ENCODE peak calls at places on chromosomes 13 and 19, in four cellular contexts. One of them, this sample, is unnamed.

GRCh38 chr19:45882652-45883585 is 3.0 kb downstream of the IRF2BP1 start:
- DNase-seq in Peyer's patch: peak; percentile 94
- DNase-seq in H54: peak; percentile 69
- DNase-seq in transverse colon: peak; percentile 93
- DNase-seq in this sample: peak; percentile 92

GRCh38 chr19:29497686-29498436 is 27.9 kb upstream of the VSTM2B start:
- DNase-seq in Peyer's patch: no peak
- DNase-seq in H54: no peak
- DNase-seq in transverse colon: no peak
- DNase-seq in this sample: no peak

GRCh38 chr19:1634242-1634937 is 18.0 kb downstream of the TCF3 start:
- DNase-seq in Peyer's patch: no peak
- DNase-seq in H54: no peak
- DNase-seq in transverse colon: no peak
- DNase-seq in this sample: no peak

GRCh38 chr13:20125129-20125782 is 35.6 kb downstream of the GJA3 start:
- DNase-seq in Peyer's patch: no peak
- DNase-seq in H54: peak; percentile 25
- DNase-seq in transverse colon: no peak
- DNase-seq in this sample: no peak

GRCh38 chr19:55005684-55006488 is 32.2 kb downstream of the GP6 start:
- DNase-seq in Peyer's patch: no peak
- DNase-seq in H54: peak; percentile 60
- DNase-seq in transverse colon: no peak
- DNase-seq in this sample: peak; percentile 65

GRCh38 chr13:102687520-102687919 is 7.3 kb downstream of the METTL21C start:
- DNase-seq in Peyer's patch: no peak
- DNase-seq in H54: no peak
- DNase-seq in transverse colon: no peak
- DNase-seq in this sample: no peak

GRCh38 chr13:50589651-50590054 is 253.8 kb downstream of the DLEU7 start:
- DNase-seq in Peyer's patch: no peak
- DNase-seq in H54: no peak
- DNase-seq in transverse colon: no peak
- DNase-seq in this sample: peak; percentile 27

GRCh38 chr13:52879950-52880650 is 31.7 kb upstream of the PCDH8 start:
- DNase-seq in Peyer's patch: no peak
- DNase-seq in H54: no peak
- DNase-seq in transverse colon: no peak
- DNase-seq in this sample: no peak

GRCh38 chr19:29211562-29212416 is 1.2 kb downstream of the UQCRFS1 start:
- DNase-seq in Peyer's patch: no peak
- DNase-seq in H54: no peak
- DNase-seq in transverse colon: peak; percentile 14
- DNase-seq in this sample: peak; percentile 78

GRCh38 chr13:111065698-111066097 is 49.4 kb upstream of the ARHGEF7 start:
- DNase-seq in Peyer's patch: no peak
- DNase-seq in H54: no peak
- DNase-seq in transverse colon: no peak
- DNase-seq in this sample: no peak

GRCh38 chr19:50564229-50565105 is 3.8 kb downstream of the LRRC4B start:
- DNase-seq in Peyer's patch: no peak
- DNase-seq in H54: no peak
- DNase-seq in transverse colon: no peak
- DNase-seq in this sample: no peak

GRCh38 chr19:38718747-38719543 is 25.3 kb downstream of the CAPN12 start:
- DNase-seq in Peyer's patch: no peak
- DNase-seq in H54: no peak
- DNase-seq in transverse colon: no peak
- DNase-seq in this sample: no peak

DNA sequence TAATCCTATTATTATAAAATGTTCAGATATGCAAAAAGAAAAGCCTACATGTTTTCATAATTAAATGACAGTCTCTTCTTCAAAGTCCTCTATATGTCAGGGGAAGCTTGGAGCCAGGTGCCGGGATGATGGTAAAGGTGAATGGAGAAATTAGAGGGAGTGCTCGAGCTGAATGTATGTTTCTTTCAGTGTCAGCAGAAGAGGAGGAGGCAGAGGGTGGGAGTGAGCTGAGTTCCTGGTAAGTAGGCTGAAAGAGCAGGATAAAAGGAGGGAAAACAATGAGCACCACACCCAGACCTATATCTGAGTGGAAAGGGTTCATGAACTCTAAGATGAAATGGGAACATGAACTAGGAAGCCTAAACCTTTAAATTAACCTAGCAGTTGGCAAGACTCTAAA is 307.6 kb upstream of the NBEA start:
- DNase-seq in Peyer's patch: no peak
- DNase-seq in H54: no peak
- DNase-seq in transverse colon: no peak
- DNase-seq in this sample: no peak
- TF ChIP-seq POLR2A in Peyer's patch: no peak
- TF ChIP-seq POLR2A in H54: no peak
- TF ChIP-seq POLR2A in transverse colon: no peak
- TF ChIP-seq POLR2A in this sample: no peak

GRCh38 chr13:39249971-39250370 is 211.7 kb downstream of the NHLRC3 start:
- DNase-seq in Peyer's patch: no peak
- DNase-seq in H54: no peak
- DNase-seq in transverse colon: no peak
- DNase-seq in this sample: no peak

GRCh38 chr13:39254606-39255005 is 216.3 kb downstream of the NHLRC3 start:
- DNase-seq in Peyer's patch: no peak
- DNase-seq in H54: no peak
- DNase-seq in transverse colon: no peak
- DNase-seq in this sample: no peak

GRCh38 chr13:39253774-39254173 is 215.5 kb downstream of the NHLRC3 start:
- DNase-seq in Peyer's patch: no peak
- DNase-seq in H54: no peak
- DNase-seq in transverse colon: no peak
- DNase-seq in this sample: no peak

GRCh38 chr13:39250440-39250839 is 212.2 kb downstream of the NHLRC3 start:
- DNase-seq in Peyer's patch: no peak
- DNase-seq in H54: no peak
- DNase-seq in transverse colon: no peak
- DNase-seq in this sample: no peak

GRCh38 chr13:39251340-39251739 is 213.1 kb downstream of the NHLRC3 start:
- DNase-seq in Peyer's patch: no peak
- DNase-seq in H54: no peak
- DNase-seq in transverse colon: no peak
- DNase-seq in this sample: no peak
- TF ChIP-seq POLR2A in Peyer's patch: no peak
- TF ChIP-seq POLR2A in H54: no peak
- TF ChIP-seq POLR2A in transverse colon: no peak
- TF ChIP-seq POLR2A in this sample: no peak

GRCh38 chr19:48321372-48321621 is 4.1 kb upstream of the EMP3 start:
- DNase-seq in Peyer's patch: peak; percentile 99
- DNase-seq in H54: peak; percentile 77
- DNase-seq in transverse colon: peak; percentile 100
- DNase-seq in this sample: peak; percentile 97
- TF ChIP-seq POLR2A in Peyer's patch: no peak
- TF ChIP-seq POLR2A in H54: no peak
- TF ChIP-seq POLR2A in transverse colon: no peak
- TF ChIP-seq POLR2A in this sample: no peak

DNA sequence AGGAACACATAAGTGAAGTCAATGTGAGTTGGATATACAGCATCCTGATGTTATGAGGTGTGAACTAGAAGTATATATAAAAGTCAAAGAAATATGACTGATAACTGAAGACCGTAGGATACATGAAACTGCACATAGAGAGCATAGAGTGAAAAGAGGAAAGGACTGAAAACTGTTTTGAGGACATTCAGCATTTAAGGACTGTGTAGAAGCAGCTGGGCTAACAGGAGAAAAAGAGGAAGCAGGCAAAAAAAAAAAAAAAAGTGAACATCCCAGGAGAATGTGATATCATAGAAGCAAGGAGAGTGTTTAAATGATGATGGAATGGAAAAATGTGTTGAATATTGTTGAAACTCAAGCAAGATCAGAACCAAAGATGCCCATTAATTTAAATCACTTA is 363.5 kb downstream of the PCDH20 start:
- DNase-seq in Peyer's patch: no peak
- DNase-seq in H54: no peak
- DNase-seq in transverse colon: no peak
- DNase-seq in this sample: no peak
- TF ChIP-seq POLR2A in Peyer's patch: no peak
- TF ChIP-seq POLR2A in H54: no peak
- TF ChIP-seq POLR2A in transverse colon: no peak
- TF ChIP-seq POLR2A in this sample: no peak

DNA sequence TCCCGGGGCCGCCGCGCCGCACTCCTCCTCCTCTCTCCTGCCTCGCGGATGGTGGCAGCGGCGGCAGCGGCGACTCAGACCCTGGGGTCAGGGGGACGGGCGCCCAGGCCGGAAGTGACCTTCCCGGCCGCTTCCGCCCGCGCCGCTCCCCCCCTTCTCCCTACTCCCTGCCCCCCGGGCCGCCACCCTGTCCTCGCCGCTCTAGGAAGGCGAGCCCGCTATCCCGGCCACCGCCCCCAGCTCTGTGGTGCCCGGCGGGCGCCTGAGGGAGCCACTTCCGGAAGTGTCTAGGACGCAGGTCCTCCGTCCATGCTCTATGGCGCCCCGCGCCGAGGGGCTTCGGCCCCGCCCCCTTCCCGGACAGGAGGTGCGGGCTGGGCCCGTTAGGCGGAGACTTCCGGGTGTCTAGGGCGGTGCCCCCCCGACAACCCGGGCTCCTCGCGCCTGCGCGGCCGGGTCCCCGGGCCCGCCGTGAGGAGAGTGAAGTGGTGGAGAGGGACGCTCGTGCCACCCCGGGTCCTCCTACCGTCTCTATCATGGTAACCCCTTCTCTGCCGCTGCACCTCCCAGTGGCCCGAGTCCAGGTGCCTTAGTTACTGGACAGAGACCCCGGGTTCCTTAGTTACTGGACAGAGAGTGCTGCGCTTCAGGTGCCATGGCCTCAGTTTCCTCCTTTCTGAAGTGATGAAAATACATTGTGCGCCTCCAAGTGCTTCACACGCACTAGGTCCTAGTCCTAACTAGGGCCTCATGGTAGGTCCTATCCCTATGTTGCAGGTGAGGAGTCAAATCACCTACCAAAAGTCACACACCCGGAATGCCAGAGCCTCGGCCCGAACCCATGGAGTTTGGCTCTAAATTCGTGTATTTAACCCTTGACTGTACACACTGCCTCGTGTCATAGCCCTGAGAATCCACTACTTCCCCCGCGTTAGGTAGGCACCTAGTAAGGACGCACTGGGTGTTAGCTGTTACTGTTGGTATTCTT is at the start of gene ZNF787:
- DNase-seq in Peyer's patch: peak; percentile 98
- DNase-seq in H54: peak; percentile 100
- DNase-seq in transverse colon: peak; percentile 99
- DNase-seq in this sample: peak; percentile 98
- TF ChIP-seq POLR2A in Peyer's patch: peak; percentile 49
- TF ChIP-seq POLR2A in H54: peak; percentile 59
- TF ChIP-seq POLR2A in transverse colon: peak; percentile 58
- TF ChIP-seq POLR2A in this sample: peak; percentile 73

DNA sequence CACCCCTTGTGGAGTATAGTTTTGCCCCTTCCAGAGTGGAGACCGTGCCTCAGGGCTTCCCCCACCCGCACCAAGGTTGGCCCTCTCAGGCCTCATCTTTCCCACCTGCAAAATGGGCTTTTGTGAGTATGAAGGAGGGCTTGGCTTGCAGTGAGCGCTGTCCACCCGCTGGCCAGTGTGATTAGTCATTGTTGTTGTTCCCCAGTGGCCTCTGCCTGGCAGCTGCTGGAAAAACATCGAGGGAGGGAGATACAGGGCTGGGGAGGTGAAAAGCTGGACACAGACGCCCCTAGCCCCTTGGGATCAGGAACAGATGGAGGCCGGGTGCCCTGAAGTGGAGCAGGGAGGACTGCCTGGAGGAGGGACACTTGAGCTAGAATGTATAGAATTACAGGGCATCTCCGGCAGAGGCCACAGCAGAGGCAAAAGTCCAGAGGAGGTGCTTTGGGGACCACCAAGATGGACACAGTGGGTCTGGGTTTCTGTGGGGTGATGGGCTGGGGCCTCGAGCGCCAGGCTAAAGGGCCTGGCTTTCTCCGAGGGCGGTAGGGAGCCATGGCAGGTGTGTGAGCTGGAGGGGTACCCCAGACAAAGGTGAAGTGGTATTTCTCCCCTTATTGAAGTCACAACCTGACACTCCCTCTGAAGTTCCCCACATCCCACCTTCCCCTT is 3.9 kb upstream of the IL12RB1 start:
- DNase-seq in Peyer's patch: no peak
- DNase-seq in H54: peak; percentile 62
- DNase-seq in transverse colon: no peak
- DNase-seq in this sample: peak; percentile 79
- TF ChIP-seq POLR2A in Peyer's patch: no peak
- TF ChIP-seq POLR2A in H54: no peak
- TF ChIP-seq POLR2A in transverse colon: no peak
- TF ChIP-seq POLR2A in this sample: no peak

GRCh38 chr13:73602295-73602694 is 531.9 kb downstream of the KLF12 start:
- DNase-seq in Peyer's patch: no peak
- DNase-seq in H54: peak; percentile 12
- DNase-seq in transverse colon: no peak
- DNase-seq in this sample: no peak
- TF ChIP-seq POLR2A in Peyer's patch: no peak
- TF ChIP-seq POLR2A in H54: no peak
- TF ChIP-seq POLR2A in transverse colon: no peak
- TF ChIP-seq POLR2A in this sample: no peak

GRCh38 chr13:113364371-113364932 is 522 bp upstream of the GRTP1 start:
- DNase-seq in Peyer's patch: no peak
- DNase-seq in H54: no peak
- DNase-seq in transverse colon: peak; percentile 17
- DNase-seq in this sample: no peak
- TF ChIP-seq POLR2A in Peyer's patch: no peak
- TF ChIP-seq POLR2A in H54: no peak
- TF ChIP-seq POLR2A in transverse colon: no peak
- TF ChIP-seq POLR2A in this sample: no peak

GRCh38 chr19:19533826-19534225 is 4.2 kb upstream of the CILP2 start:
- DNase-seq in Peyer's patch: no peak
- DNase-seq in H54: no peak
- DNase-seq in transverse colon: no peak
- DNase-seq in this sample: no peak
- TF ChIP-seq POLR2A in Peyer's patch: no peak
- TF ChIP-seq POLR2A in H54: no peak
- TF ChIP-seq POLR2A in transverse colon: no peak
- TF ChIP-seq POLR2A in this sample: no peak

This sample was measured in erythroblast.